ENCODE peak calls at places on chromosomes 13 and 19, in eight cellular contexts. Z, M, N, C, H, V, U and A are unnamed samples.

GRCh38 chr13:29771247-29771646 is 79.2 kb downstream of the UBL3 start:
- DNase-seq in C (peak), U (no peak), M (no peak), H (no peak), Z (no peak), V (no peak), N (peak), A (peak)

GRCh38 chr13:50320297-50320862 is 305.1 kb downstream of the KCNRG start:
- DNase-seq in M (no peak), H (no peak), U (no peak), V (no peak), C (peak), N (no peak), Z (peak), A (no peak)

GRCh38 chr13:113882266-113882627 is 18.4 kb upstream of the GAS6 start:
- DNase-seq in C (no peak), N (no peak), H (no peak), U (no peak), V (no peak), Z (no peak), M (no peak), A (no peak)

GRCh38 chr13:59542303-59542702 is 621.4 kb downstream of the DIAPH3 start:
- DNase-seq in C (no peak), U (no peak), M (no peak), H (no peak), Z (no peak), N (no peak), V (no peak), A (no peak)

GRCh38 chr13:41746259-41746658 is 214.7 kb downstream of the VWA8 start:
- DNase-seq in V (no peak), U (no peak), Z (peak), N (no peak), H (peak), C (no peak), M (no peak), A (no peak)

GRCh38 chr19:36528921-36529518 is 949 bp upstream of the ZNF260 start:
- DNase-seq in U (no peak), H (no peak), M (no peak), Z (no peak), V (peak), N (no peak), C (no peak), A (no peak)

GRCh38 chr19:1177322-1178114 is 3.5 kb upstream of the SBNO2 start:
- DNase-seq in U (no peak), V (no peak), C (no peak), Z (peak), M (no peak), H (peak), N (no peak), A (no peak)

GRCh38 chr19:5144545-5145179 is 175.7 kb downstream of the KDM4B start:
- DNase-seq in N (no peak), V (no peak), M (no peak), U (no peak), Z (no peak), C (no peak), H (no peak), A (no peak)

GRCh38 chr19:50794074-50794777 is 4.0 kb downstream of the ACP4 start:
- DNase-seq in U (no peak), H (no peak), C (no peak), Z (no peak), V (no peak), N (no peak), M (no peak), A (peak)

GRCh38 chr19:2982983-2983350 is 5.6 kb downstream of the TLE6 start:
- DNase-seq in M (peak), N (no peak), C (no peak), H (no peak), V (no peak), U (no peak), Z (no peak), A (peak)

GRCh38 chr13:60328073-60328472 is 68.9 kb upstream of the TDRD3 start:
- DNase-seq in V (no peak), Z (no peak), H (no peak), U (no peak), C (no peak), M (no peak), N (no peak), A (no peak)

GRCh38 chr13:98299243-98299953 is 122.3 kb upstream of the RNF113B start:
- DNase-seq in C (no peak), N (no peak), Z (no peak), M (no peak), U (no peak), V (no peak), H (no peak), A (no peak)

GRCh38 chr13:47000166-47000565 is 103.3 kb upstream of the HTR2A start:
- DNase-seq in M (no peak), V (no peak), N (no peak), C (peak), H (peak), Z (no peak), U (no peak), A (no peak)

GRCh38 chr13:106867249-106867648 is 299.3 kb upstream of the ARGLU1 start:
- DNase-seq in N (no peak), Z (no peak), U (no peak), C (no peak), M (no peak), H (no peak), V (no peak), A (no peak)

GRCh38 chr19:310141-310651 is 19.0 kb upstream of the PLPP2 start:
- DNase-seq in C (no peak), M (no peak), Z (no peak), V (no peak), N (no peak), U (no peak), H (no peak), A (no peak)

GRCh38 chr13:23749288-23749880 is 139.8 kb downstream of the MIPEP start:
- DNase-seq in C (no peak), V (no peak), Z (no peak), U (no peak), N (no peak), M (no peak), H (no peak), A (no peak)

GRCh38 chr13:33728271-33729037 is 89.5 kb upstream of the RFC3 start:
- DNase-seq in V (no peak), C (no peak), N (no peak), M (no peak), H (peak), Z (no peak), U (no peak), A (no peak)

GRCh38 chr13:85519363-85519762 is 279.9 kb downstream of the SLITRK6 start:
- DNase-seq in U (no peak), V (no peak), H (no peak), N (no peak), Z (no peak), M (no peak), C (no peak), A (no peak)

GRCh38 chr13:110758195-110758594 is 44.7 kb downstream of the ING1 start:
- DNase-seq in U (no peak), H (no peak), V (no peak), M (no peak), C (no peak), N (no peak), Z (peak), A (no peak)

GRCh38 chr13:27035892-27036235 is 135.7 kb downstream of the USP12 start:
- DNase-seq in V (no peak), M (no peak), C (no peak), Z (no peak), H (no peak), U (no peak), N (no peak), A (no peak)

GRCh38 chr13:96532804-96533203 is 442.9 kb downstream of the HS6ST3 start:
- DNase-seq in Z (no peak), C (no peak), U (no peak), M (no peak), V (no peak), H (no peak), N (no peak), A (no peak)